ENCODE peak calls at places on chromosomes 1 and 21, in four cellular contexts. O is cardiac fibroblast; J is activated CD4-positive, alpha-beta T cell treated with anti-CD3 and anti-CD28 coated beads, Interleukin-2, amount 50 U/mL, for 1 hour; B is smooth muscle cell of the brain vasculature. I is an unnamed sample.

GRCh38 chr1:14687147-14687546 is 88.7 kb downstream of the KAZN start:
- DNase-seq in O (no peak), J (no peak), B (no peak), I (no peak)

GRCh38 chr1:161092621-161093028 is 3.3 kb upstream of the NECTIN4 start:
- DNase-seq in O (peak; percentile 57), J (no peak), B (no peak), I (no peak)

GRCh38 chr1:64956733-64957441 is 9.5 kb downstream of the JAK1 start:
- DNase-seq in O (no peak), J (no peak), B (no peak), I (no peak)

GRCh38 chr1:61674221-61674620 is 50.7 kb downstream of the TM2D1 start:
- DNase-seq in O (peak; percentile 27), J (no peak), B (no peak), I (no peak)

GRCh38 chr1:147095691-147096090 is 76.6 kb downstream of the PRKAB2 start:
- DNase-seq in O (no peak), J (no peak), B (no peak), I (no peak)

GRCh38 chr1:67700692-67701410 is 15.8 kb downstream of the GADD45A start:
- DNase-seq in O (peak; percentile 26), J (no peak), B (no peak), I (no peak)

GRCh38 chr1:229116114-229116513 is 154.8 kb upstream of the RAB4A start:
- DNase-seq in O (no peak), J (no peak), B (no peak), I (no peak)

GRCh38 chr1:35463232-35463631 is 94.0 kb downstream of the KIAA0319L start:
- DNase-seq in O (no peak), J (no peak), B (no peak), I (no peak)

GRCh38 chr1:75764057-75764655 is 21.9 kb upstream of the RABGGTB start:
- DNase-seq in O (no peak), J (no peak), B (no peak), I (no peak)

GRCh38 chr1:7036393-7036792 is 251.1 kb downstream of the CAMTA1 start:
- DNase-seq in O (no peak), J (no peak), B (no peak), I (no peak)

GRCh38 chr1:222975472-222976122 is 160.8 kb downstream of the DISP1 start:
- DNase-seq in O (peak; percentile 42), J (no peak), B (no peak), I (no peak)

GRCh38 chr1:228996286-228996685 is 261.0 kb downstream of the RHOU start:
- DNase-seq in O (no peak), J (no peak), B (no peak), I (no peak)

GRCh38 chr1:50176563-50176885 is 67.8 kb downstream of the ELAVL4 start:
- DNase-seq in O (no peak), J (no peak), B (no peak), I (no peak)

GRCh38 chr21:38467911-38468310 is 30.4 kb downstream of the ERG start:
- DNase-seq in O (no peak), J (no peak), B (no peak), I (no peak)

GRCh38 chr1:185139231-185139630 is 17.5 kb downstream of the TRMT1L start:
- DNase-seq in O (no peak), J (no peak), B (no peak), I (no peak)

GRCh38 chr1:21292991-21293536 is 2.8 kb upstream of the ECE1 start:
- DNase-seq in O (no peak), J (peak; percentile 42), B (no peak), I (no peak)

GRCh38 chr1:230189276-230190183 is 122.5 kb downstream of the GALNT2 start:
- DNase-seq in O (no peak), J (no peak), B (no peak), I (no peak)

GRCh38 chr1:239067058-239067457 is 319.3 kb upstream of the CHRM3 start:
- DNase-seq in O (no peak), J (no peak), B (no peak), I (no peak)

I was measured in mucosa of descending colon.